ENCODE peak calls at places on chromosomes 12 and 14, in six cellular contexts. Z is Peyer's patch, W is fibroblast of pulmonary artery, F is OCI-LY7, K is GM23338, O is BE2C. B is an unnamed sample.

GRCh38 chr12:40248585-40249297 is 23.9 kb downstream of the LRRK2 start:
- DNase-seq in Z (no peak), W (no peak), F (peak; percentile 56), K (no peak), O (no peak), B (no peak)

GRCh38 chr14:77268989-77269595 is 1.9 kb downstream of the NGB start:
- DNase-seq in Z (no peak), W (no peak), F (peak; percentile 6), K (peak; percentile 47), O (no peak), B (no peak)

GRCh38 chr14:93946104-93946503 is 19.0 kb downstream of the FAM181A start:
- DNase-seq in Z (no peak), W (no peak), F (no peak), K (no peak), O (no peak), B (no peak)

GRCh38 chr12:99605-100004 is 33.0 kb downstream of the IQSEC3 start:
- DNase-seq in Z (no peak), W (peak; percentile 9), F (no peak), K (peak; percentile 72), O (no peak), B (no peak)

GRCh38 chr14:39827901-39828655 is 395.8 kb upstream of the FBXO33 start:
- DNase-seq in Z (no peak), W (no peak), F (no peak), K (no peak), O (no peak), B (no peak)

GRCh38 chr14:101561145-101561896 is at the start of gene DIO3:
- DNase-seq in Z (no peak), W (no peak), F (no peak), K (peak; percentile 93), O (peak; percentile 80), B (no peak)

GRCh38 chr14:99258341-99258781 is 13.6 kb downstream of the BCL11B start:
- DNase-seq in Z (no peak), W (no peak), F (no peak), K (peak; percentile 72), O (no peak), B (no peak)

GRCh38 chr14:89493877-89494634 is 77.0 kb upstream of the FOXN3 start:
- DNase-seq in Z (no peak), W (no peak), F (peak; percentile 88), K (peak; percentile 39), O (no peak), B (peak; percentile 23)

GRCh38 chr12:107760207-107760816 is 625 bp downstream of the PRDM4 start:
- DNase-seq in Z (peak; percentile 50), W (no peak), F (peak; percentile 55), K (peak; percentile 71), O (peak; percentile 46), B (no peak)

GRCh38 chr14:92121207-92121669 is 268 bp downstream of the NDUFB1 start:
- DNase-seq in Z (peak; percentile 37), W (peak; percentile 49), F (peak; percentile 52), K (peak; percentile 56), O (no peak), B (peak; percentile 68)

GRCh38 chr14:24613747-24614146 is 4.3 kb upstream of the GZMH start:
- DNase-seq in Z (no peak), W (no peak), F (no peak), K (no peak), O (no peak), B (no peak)

DNA sequence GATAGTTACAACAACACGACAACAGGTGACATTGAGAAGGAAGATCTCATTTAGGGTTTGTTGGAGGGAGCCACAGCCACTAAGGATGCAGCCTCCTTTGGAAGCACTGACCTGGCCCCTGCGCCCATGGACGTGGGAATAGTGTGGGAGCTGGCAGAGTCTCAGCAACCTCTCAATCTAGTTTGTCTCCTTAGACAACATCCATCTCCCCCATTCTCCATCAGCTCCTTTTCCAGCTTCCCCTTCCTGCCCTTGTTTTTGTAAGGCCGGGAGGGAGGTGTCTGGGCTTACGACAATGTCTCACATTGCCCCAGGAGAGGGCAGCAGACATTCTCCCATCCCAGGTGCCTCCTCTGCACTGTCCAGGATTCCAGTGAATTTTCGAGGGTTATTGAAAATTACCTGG is 170.2 kb upstream of the PZP start:
- DNase-seq in Z (no peak), W (no peak), F (peak; percentile 25), K (peak; percentile 64), O (peak; percentile 24), B (no peak)
- TF ChIP-seq CTCF in Z (peak; percentile 11), W (peak; percentile 20), F (peak; percentile 67), K (peak; percentile 80), O (peak; percentile 54), B (no peak)

GRCh38 chr12:8828514-8829127 is 6.2 kb downstream of the A2ML1 start:
- DNase-seq in Z (no peak), W (no peak), F (no peak), K (no peak), O (no peak), B (no peak)

GRCh38 chr12:8827551-8828347 is 5.3 kb downstream of the A2ML1 start:
- DNase-seq in Z (no peak), W (no peak), F (no peak), K (no peak), O (no peak), B (no peak)

GRCh38 chr12:8819676-8819980 is 2.8 kb upstream of the A2ML1 start:
- DNase-seq in Z (no peak), W (peak; percentile 30), F (no peak), K (peak; percentile 79), O (no peak), B (no peak)

GRCh38 chr12:8822298-8822697 is at the start of gene A2ML1:
- DNase-seq in Z (no peak), W (no peak), F (no peak), K (no peak), O (no peak), B (no peak)

GRCh38 chr12:8823565-8824300 is 1.3 kb downstream of the A2ML1 start:
- DNase-seq in Z (no peak), W (peak; percentile 43), F (peak; percentile 66), K (peak; percentile 93), O (no peak), B (no peak)
- TF ChIP-seq CTCF in Z (peak; percentile 12), W (peak; percentile 62), F (peak; percentile 94), K (peak; percentile 98), O (peak; percentile 54), B (no peak)

GRCh38 chr12:12560587-12561304 is 1.9 kb downstream of the DUSP16 start:
- DNase-seq in Z (peak; percentile 46), W (peak; percentile 72), F (peak; percentile 64), K (peak; percentile 30), O (no peak), B (no peak)

GRCh38 chr12:12562016-12562483 is 613 bp downstream of the DUSP16 start:
- DNase-seq in Z (no peak), W (peak; percentile 26), F (peak; percentile 46), K (peak; percentile 62), O (peak; percentile 30), B (peak; percentile 37)

GRCh38 chr12:12563529-12563928 is 866 bp upstream of the DUSP16 start:
- DNase-seq in Z (no peak), W (peak; percentile 24), F (no peak), K (no peak), O (no peak), B (no peak)

GRCh38 chr12:12561305-12562015 is 1.2 kb downstream of the DUSP16 start:
- DNase-seq in Z (peak; percentile 34), W (peak; percentile 59), F (peak; percentile 53), K (peak; percentile 62), O (peak; percentile 64), B (peak; percentile 41)

DNA sequence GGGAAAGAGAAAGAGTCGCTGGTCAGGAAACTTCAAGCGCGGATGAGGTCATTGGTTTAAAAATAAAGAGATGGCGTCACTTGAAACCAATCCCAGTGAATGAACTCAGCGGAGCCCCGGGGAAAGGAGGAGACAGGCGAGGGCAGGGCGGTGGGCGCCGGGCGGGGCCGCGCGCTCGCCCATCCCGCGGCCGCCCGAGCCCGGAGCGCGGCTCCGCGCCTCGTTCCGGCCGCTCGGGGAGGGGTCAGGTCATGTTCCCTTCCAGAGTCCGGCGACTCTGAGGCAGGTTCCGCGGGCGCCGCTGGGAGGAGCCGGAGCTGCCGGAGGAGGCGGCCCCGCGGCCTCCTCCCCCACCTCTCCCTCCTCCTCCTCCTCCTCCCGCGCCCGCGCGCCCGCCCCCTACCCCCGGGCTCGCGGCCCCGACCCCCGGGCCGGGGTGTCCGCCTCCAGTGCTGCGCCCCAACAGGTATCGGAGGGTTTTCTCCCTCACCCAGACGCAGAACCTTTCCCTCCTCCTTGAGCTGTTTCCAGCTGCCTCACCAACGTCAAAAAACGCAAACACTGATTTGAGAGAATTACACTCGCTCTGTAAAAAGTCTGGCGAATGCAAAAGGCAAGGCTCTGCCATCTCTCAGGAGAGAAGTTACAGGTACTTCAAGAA is at the start of gene DUSP16:
- DNase-seq in Z (peak; percentile 72), W (peak; percentile 95), F (peak; percentile 79), K (peak; percentile 97), O (peak; percentile 91), B (peak; percentile 65)
- TF ChIP-seq CTCF in Z (peak; percentile 7), W (no peak), F (peak; percentile 17), K (no peak), O (peak; percentile 1), B (no peak)

GRCh38 chr14:23320584-23321571 is at the start of gene PABPN1:
- DNase-seq in Z (peak; percentile 98), W (peak; percentile 100), F (peak; percentile 100), K (peak; percentile 100), O (peak; percentile 98), B (peak; percentile 89)
- TF ChIP-seq CTCF in Z (no peak), W (no peak), F (no peak), K (no peak), O (no peak), B (no peak)

GRCh38 chr12:127570793-127571360 is 696.1 kb upstream of the TMEM132C start:
- DNase-seq in Z (no peak), W (no peak), F (no peak), K (no peak), O (no peak), B (no peak)
- TF ChIP-seq CTCF in Z (no peak), W (no peak), F (no peak), K (no peak), O (no peak), B (no peak)

GRCh38 chr14:64801800-64802199 is 77.9 kb downstream of the SPTB start:
- DNase-seq in Z (no peak), W (peak; percentile 17), F (no peak), K (peak; percentile 79), O (peak; percentile 63), B (no peak)
- TF ChIP-seq CTCF in Z (no peak), W (peak; percentile 36), F (peak; percentile 70), K (peak; percentile 89), O (peak; percentile 73), B (no peak)

DNA sequence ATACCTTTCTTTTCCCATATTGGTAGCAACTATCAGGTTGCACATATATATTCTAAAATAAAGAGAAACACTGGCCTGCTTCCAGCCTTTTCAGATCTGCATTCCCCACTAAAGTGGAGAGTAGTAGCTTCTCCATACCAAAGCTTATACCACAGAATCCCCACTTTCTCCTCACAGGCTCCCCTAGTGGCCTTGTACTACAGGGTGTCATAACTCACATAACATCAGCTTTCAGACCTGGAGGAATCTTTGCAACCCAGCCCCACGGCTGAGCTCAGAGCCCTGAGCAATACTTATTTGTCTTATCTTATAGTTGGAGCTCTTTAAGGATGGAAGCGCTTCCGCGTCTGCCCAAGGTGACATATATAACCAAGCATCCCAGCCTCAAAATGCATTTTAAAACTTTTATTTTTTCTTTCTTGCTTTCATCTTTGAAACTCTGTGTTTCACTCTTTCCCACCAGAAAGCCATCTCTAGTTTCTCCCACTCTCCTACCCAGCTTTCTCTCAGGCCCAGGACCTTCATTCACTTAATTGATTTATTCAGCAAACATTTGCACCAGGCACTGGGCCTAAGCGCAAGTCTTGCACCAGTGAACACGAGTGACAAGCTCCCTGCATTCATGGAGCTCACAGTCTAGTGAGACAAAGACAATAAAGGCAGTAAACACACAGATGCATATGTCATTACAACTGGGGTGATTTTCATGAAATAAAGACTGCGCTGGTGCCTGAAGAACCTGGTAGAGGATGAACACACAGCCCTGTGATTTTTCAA is 254.7 kb downstream of the IPO8 start:
- DNase-seq in Z (no peak), W (peak; percentile 59), F (peak; percentile 2), K (peak; percentile 79), O (peak; percentile 51), B (no peak)
- TF ChIP-seq CTCF in Z (no peak), W (peak; percentile 69), F (peak; percentile 50), K (peak; percentile 57), O (peak; percentile 75), B (no peak)